ENCODE peak calls at places on chromosome 7, in five cellular contexts. One of them, this sample, is unnamed.

GRCh38 chr7:16712916-16713315 is 40.6 kb upstream of the TSPAN13 start:
- DNase-seq in tibial nerve: no peak
- DNase-seq in heart left ventricle: no peak
- DNase-seq in adrenal gland: no peak
- DNase-seq in right lobe of liver: no peak
- DNase-seq in this sample: no peak

GRCh38 chr7:157432957-157433576 is 96.3 kb downstream of the DNAJB6 start:
- DNase-seq in tibial nerve: peak; percentile 70
- DNase-seq in heart left ventricle: peak; percentile 41
- DNase-seq in adrenal gland: peak; percentile 31
- DNase-seq in right lobe of liver: no peak
- DNase-seq in this sample: peak; percentile 67

GRCh38 chr7:35483568-35483967 is 211.4 kb downstream of the HERPUD2 start:
- DNase-seq in right lobe of liver: no peak
- DNase-seq in tibial nerve: no peak
- DNase-seq in adrenal gland: no peak
- DNase-seq in heart left ventricle: no peak
- DNase-seq in this sample: no peak

GRCh38 chr7:126715076-126715475 is 537.7 kb downstream of the GRM8 start:
- DNase-seq in tibial nerve: no peak
- DNase-seq in right lobe of liver: no peak
- DNase-seq in heart left ventricle: no peak
- DNase-seq in adrenal gland: no peak
- DNase-seq in this sample: no peak

GRCh38 chr7:131011437-131011752 is 277.4 kb upstream of the KLF14 start:
- DNase-seq in heart left ventricle: no peak
- DNase-seq in adrenal gland: no peak
- DNase-seq in tibial nerve: no peak
- DNase-seq in right lobe of liver: no peak
- DNase-seq in this sample: no peak

GRCh38 chr7:96337519-96337918 is 15.6 kb upstream of the SLC25A13 start:
- DNase-seq in right lobe of liver: no peak
- DNase-seq in heart left ventricle: no peak
- DNase-seq in tibial nerve: peak; percentile 52
- DNase-seq in adrenal gland: no peak
- DNase-seq in this sample: no peak

GRCh38 chr7:105837765-105838241 is 38.6 kb downstream of the ATXN7L1 start:
- DNase-seq in tibial nerve: no peak
- DNase-seq in adrenal gland: no peak
- DNase-seq in right lobe of liver: no peak
- DNase-seq in heart left ventricle: no peak
- DNase-seq in this sample: no peak

GRCh38 chr7:111855161-111855841 is 293.0 kb upstream of the IMMP2L start:
- DNase-seq in right lobe of liver: no peak
- DNase-seq in adrenal gland: no peak
- DNase-seq in tibial nerve: peak; percentile 27
- DNase-seq in heart left ventricle: no peak
- DNase-seq in this sample: no peak

GRCh38 chr7:50851451-50851850 is 68.8 kb upstream of the GRB10 start:
- DNase-seq in heart left ventricle: no peak
- DNase-seq in tibial nerve: no peak
- DNase-seq in adrenal gland: no peak
- DNase-seq in right lobe of liver: no peak
- DNase-seq in this sample: no peak

GRCh38 chr7:142854505-142855400 is at the start of gene EPHB6:
- DNase-seq in heart left ventricle: peak; percentile 88
- DNase-seq in right lobe of liver: peak; percentile 86
- DNase-seq in tibial nerve: peak; percentile 77
- DNase-seq in adrenal gland: peak; percentile 78
- DNase-seq in this sample: peak; percentile 93

GRCh38 chr7:2281556-2281955 is 32.7 kb downstream of the SNX8 start:
- DNase-seq in right lobe of liver: no peak
- DNase-seq in adrenal gland: no peak
- DNase-seq in tibial nerve: peak; percentile 8
- DNase-seq in heart left ventricle: peak; percentile 49
- DNase-seq in this sample: peak; percentile 66

GRCh38 chr7:123748171-123748733 is 551 bp downstream of the WASL start:
- DNase-seq in heart left ventricle: peak; percentile 43
- DNase-seq in tibial nerve: peak; percentile 5
- DNase-seq in adrenal gland: no peak
- DNase-seq in right lobe of liver: peak; percentile 67
- DNase-seq in this sample: no peak

GRCh38 chr7:24175603-24176002 is 108.4 kb upstream of the NPY start:
- DNase-seq in right lobe of liver: no peak
- DNase-seq in heart left ventricle: no peak
- DNase-seq in adrenal gland: no peak
- DNase-seq in tibial nerve: no peak
- DNase-seq in this sample: no peak

GRCh38 chr7:154644366-154644765 is 358.6 kb downstream of the PAXIP1 start:
- DNase-seq in adrenal gland: no peak
- DNase-seq in heart left ventricle: no peak
- DNase-seq in right lobe of liver: no peak
- DNase-seq in tibial nerve: no peak
- DNase-seq in this sample: no peak

GRCh38 chr7:1857487-1858425 is 187.7 kb downstream of the ELFN1 start:
- DNase-seq in heart left ventricle: no peak
- DNase-seq in adrenal gland: no peak
- DNase-seq in tibial nerve: no peak
- DNase-seq in right lobe of liver: peak; percentile 51
- DNase-seq in this sample: peak; percentile 7

GRCh38 chr7:47404005-47404404 is 177.9 kb downstream of the TNS3 start:
- DNase-seq in right lobe of liver: no peak
- DNase-seq in heart left ventricle: no peak
- DNase-seq in adrenal gland: no peak
- DNase-seq in tibial nerve: no peak
- DNase-seq in this sample: no peak

GRCh38 chr7:156234666-156235494 is 405.7 kb upstream of the RNF32 start:
- DNase-seq in tibial nerve: no peak
- DNase-seq in heart left ventricle: no peak
- DNase-seq in right lobe of liver: no peak
- DNase-seq in adrenal gland: no peak
- DNase-seq in this sample: no peak

GRCh38 chr7:108178393-108178792 is 48.2 kb upstream of the LAMB4 start:
- DNase-seq in adrenal gland: no peak
- DNase-seq in heart left ventricle: no peak
- DNase-seq in right lobe of liver: no peak
- DNase-seq in tibial nerve: no peak
- DNase-seq in this sample: no peak

GRCh38 chr7:16739863-16740622 is 13.5 kb upstream of the TSPAN13 start:
- DNase-seq in adrenal gland: peak; percentile 76
- DNase-seq in right lobe of liver: no peak
- DNase-seq in tibial nerve: no peak
- DNase-seq in heart left ventricle: peak; percentile 26
- DNase-seq in this sample: peak; percentile 46

GRCh38 chr7:14286036-14286435 is 296.6 kb upstream of the ETV1 start:
- DNase-seq in tibial nerve: no peak
- DNase-seq in heart left ventricle: no peak
- DNase-seq in right lobe of liver: no peak
- DNase-seq in adrenal gland: no peak
- DNase-seq in this sample: no peak

GRCh38 chr7:2631924-2632716 is at the start of gene TTYH3:
- DNase-seq in adrenal gland: no peak
- DNase-seq in tibial nerve: no peak
- DNase-seq in heart left ventricle: no peak
- DNase-seq in right lobe of liver: no peak
- DNase-seq in this sample: peak; percentile 77

GRCh38 chr7:17233643-17234397 is 64.6 kb upstream of the AHR start:
- DNase-seq in adrenal gland: peak; percentile 22
- DNase-seq in right lobe of liver: no peak
- DNase-seq in heart left ventricle: no peak
- DNase-seq in tibial nerve: no peak
- DNase-seq in this sample: no peak

GRCh38 chr7:86643478-86644281 is at the start of gene GRM3:
- DNase-seq in tibial nerve: no peak
- DNase-seq in right lobe of liver: peak; percentile 52
- DNase-seq in heart left ventricle: peak; percentile 19
- DNase-seq in adrenal gland: peak; percentile 64
- DNase-seq in this sample: no peak

GRCh38 chr7:30921951-30922401 is 10.3 kb downstream of the AQP1 start:
- DNase-seq in adrenal gland: peak; percentile 15
- DNase-seq in right lobe of liver: peak; percentile 37
- DNase-seq in tibial nerve: no peak
- DNase-seq in heart left ventricle: peak; percentile 24
- DNase-seq in this sample: peak; percentile 6

GRCh38 chr7:120857558-120858298 is at the start of gene TSPAN12:
- DNase-seq in right lobe of liver: peak; percentile 92
- DNase-seq in tibial nerve: peak; percentile 48
- DNase-seq in heart left ventricle: peak; percentile 86
- DNase-seq in adrenal gland: peak; percentile 81
- DNase-seq in this sample: peak; percentile 70

GRCh38 chr7:148485618-148486017 is 104.9 kb upstream of the C7orf33 start:
- DNase-seq in adrenal gland: no peak
- DNase-seq in heart left ventricle: no peak
- DNase-seq in right lobe of liver: no peak
- DNase-seq in tibial nerve: no peak
- DNase-seq in this sample: no peak

GRCh38 chr7:152527610-152528032 is 91.8 kb upstream of the KMT2C start:
- DNase-seq in adrenal gland: peak; percentile 59
- DNase-seq in right lobe of liver: no peak
- DNase-seq in heart left ventricle: no peak
- DNase-seq in tibial nerve: no peak
- DNase-seq in this sample: no peak

GRCh38 chr7:95491634-95492314 is 6.0 kb downstream of the ASB4 start:
- DNase-seq in heart left ventricle: no peak
- DNase-seq in adrenal gland: no peak
- DNase-seq in right lobe of liver: no peak
- DNase-seq in tibial nerve: no peak
- DNase-seq in this sample: no peak

GRCh38 chr7:50540785-50541579 is 24.2 kb downstream of the DDC start:
- DNase-seq in right lobe of liver: no peak
- DNase-seq in tibial nerve: no peak
- DNase-seq in adrenal gland: no peak
- DNase-seq in heart left ventricle: no peak
- DNase-seq in this sample: no peak

GRCh38 chr7:45358277-45358676 is 200.7 kb downstream of the RAMP3 start:
- DNase-seq in adrenal gland: no peak
- DNase-seq in heart left ventricle: no peak
- DNase-seq in right lobe of liver: no peak
- DNase-seq in tibial nerve: no peak
- DNase-seq in this sample: no peak

GRCh38 chr7:45583296-45583695 is 9.1 kb downstream of the ADCY1 start:
- DNase-seq in adrenal gland: no peak
- DNase-seq in right lobe of liver: no peak
- DNase-seq in heart left ventricle: no peak
- DNase-seq in tibial nerve: no peak
- DNase-seq in this sample: no peak

GRCh38 chr7:133268355-133268754 is 15.5 kb downstream of the EXOC4 start:
- DNase-seq in right lobe of liver: no peak
- DNase-seq in tibial nerve: no peak
- DNase-seq in heart left ventricle: no peak
- DNase-seq in adrenal gland: no peak
- DNase-seq in this sample: no peak

GRCh38 chr7:111292026-111292430 is 201.1 kb downstream of the LRRN3 start:
- DNase-seq in tibial nerve: no peak
- DNase-seq in heart left ventricle: no peak
- DNase-seq in right lobe of liver: no peak
- DNase-seq in adrenal gland: no peak
- DNase-seq in this sample: no peak

GRCh38 chr7:43220250-43220649 is 107.8 kb downstream of the HECW1 start:
- DNase-seq in adrenal gland: no peak
- DNase-seq in heart left ventricle: no peak
- DNase-seq in tibial nerve: no peak
- DNase-seq in right lobe of liver: no peak
- DNase-seq in this sample: no peak

GRCh38 chr7:2165239-2165609 is 67.5 kb downstream of the MAD1L1 start:
- DNase-seq in right lobe of liver: no peak
- DNase-seq in adrenal gland: no peak
- DNase-seq in heart left ventricle: no peak
- DNase-seq in tibial nerve: no peak
- DNase-seq in this sample: no peak

GRCh38 chr7:451255-452229 is 68.1 kb downstream of the PDGFA start:
- DNase-seq in adrenal gland: no peak
- DNase-seq in right lobe of liver: no peak
- DNase-seq in heart left ventricle: no peak
- DNase-seq in tibial nerve: no peak
- DNase-seq in this sample: no peak

GRCh38 chr7:72025381-72025960 is 386.7 kb downstream of the CALN1 start:
- DNase-seq in adrenal gland: no peak
- DNase-seq in heart left ventricle: no peak
- DNase-seq in tibial nerve: no peak
- DNase-seq in right lobe of liver: no peak
- DNase-seq in this sample: no peak

GRCh38 chr7:88314092-88314491 is 7.4 kb upstream of the STEAP4 start:
- DNase-seq in right lobe of liver: no peak
- DNase-seq in heart left ventricle: no peak
- DNase-seq in adrenal gland: no peak
- DNase-seq in tibial nerve: no peak
- DNase-seq in this sample: no peak

GRCh38 chr7:7180725-7181428 is 1.5 kb upstream of the C1GALT1 start:
- DNase-seq in tibial nerve: no peak
- DNase-seq in adrenal gland: no peak
- DNase-seq in right lobe of liver: no peak
- DNase-seq in heart left ventricle: no peak
- DNase-seq in this sample: no peak

GRCh38 chr7:150339369-150339768 is 2.1 kb downstream of the RARRES2 start:
- DNase-seq in heart left ventricle: no peak
- DNase-seq in adrenal gland: no peak
- DNase-seq in right lobe of liver: no peak
- DNase-seq in tibial nerve: no peak
- DNase-seq in this sample: no peak
- H3K27ac ChIP-seq in heart left ventricle: no peak overlapping the region
- H3K27ac ChIP-seq in adrenal gland: peak overlapping the region; percentile 86
- H3K27ac ChIP-seq in right lobe of liver: no peak overlapping the region
- H3K27ac ChIP-seq in tibial nerve: no peak overlapping the region
- H3K27ac ChIP-seq in this sample: no peak overlapping the region

GRCh38 chr7:118305686-118306085 is 81.2 kb downstream of the ANKRD7 start:
- DNase-seq in right lobe of liver: no peak
- DNase-seq in tibial nerve: no peak
- DNase-seq in heart left ventricle: no peak
- DNase-seq in adrenal gland: no peak
- DNase-seq in this sample: no peak
- TF ChIP-seq POLR2A in right lobe of liver: no peak
- TF ChIP-seq POLR2A in tibial nerve: no peak
- TF ChIP-seq POLR2A in heart left ventricle: no peak
- TF ChIP-seq POLR2A in adrenal gland: no peak
- TF ChIP-seq POLR2A in this sample: no peak

GRCh38 chr7:41820117-41820671 is 117.3 kb upstream of the INHBA start:
- DNase-seq in tibial nerve: no peak
- DNase-seq in right lobe of liver: no peak
- DNase-seq in adrenal gland: no peak
- DNase-seq in heart left ventricle: no peak
- DNase-seq in this sample: no peak
- H3K27ac ChIP-seq in tibial nerve: no peak overlapping the region
- H3K27ac ChIP-seq in right lobe of liver: no peak overlapping the region
- H3K27ac ChIP-seq in adrenal gland: no peak overlapping the region
- H3K27ac ChIP-seq in heart left ventricle: no peak overlapping the region
- H3K27ac ChIP-seq in this sample: peak overlapping the region; percentile 3

DNA sequence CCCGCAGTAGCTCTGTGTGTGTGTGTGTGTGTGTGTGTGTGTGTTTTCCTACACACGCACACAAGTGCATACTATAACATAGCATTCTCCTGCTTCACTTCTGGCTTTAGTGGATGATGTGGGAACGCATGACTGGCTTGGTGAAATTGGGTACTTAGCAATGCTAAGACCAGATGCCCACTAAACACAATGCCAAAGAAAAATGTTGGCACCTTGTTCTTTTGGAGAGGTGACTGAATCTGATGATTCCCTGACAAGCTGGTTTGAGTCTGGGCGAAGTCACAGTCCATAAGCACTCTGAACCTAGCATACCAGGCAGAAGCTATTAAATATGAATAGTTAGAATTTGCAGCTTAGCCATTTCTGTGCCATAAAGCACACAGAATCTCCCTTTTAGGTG is 68.0 kb upstream of the CDCA7L start:
- DNase-seq in right lobe of liver: no peak
- DNase-seq in heart left ventricle: no peak
- DNase-seq in adrenal gland: no peak
- DNase-seq in tibial nerve: no peak
- DNase-seq in this sample: no peak
- TF ChIP-seq POLR2A in right lobe of liver: no peak
- TF ChIP-seq POLR2A in heart left ventricle: no peak
- TF ChIP-seq POLR2A in adrenal gland: no peak
- TF ChIP-seq POLR2A in tibial nerve: no peak
- TF ChIP-seq POLR2A in this sample: no peak

This sample was measured in ovary.